ENCODE peak calls at places on chromosome 4, in six cellular contexts. L, G, B, I, T and R are unnamed samples.

GRCh38 chr4:124953059-124953850 is 240.7 kb upstream of the ANKRD50 start:
- DNase-seq in B (no peak), I (peak; percentile 96), L (no peak), T (no peak), G (peak; percentile 65), R (no peak)

GRCh38 chr4:54908744-54909143 is 216.7 kb downstream of the KDR start:
- DNase-seq in B (no peak), G (no peak), T (no peak), L (no peak), I (no peak), R (no peak)

GRCh38 chr4:74738756-74739155 is 55.6 kb downstream of the BTC start:
- DNase-seq in I (peak; percentile 88), L (no peak), T (no peak), G (no peak), B (no peak), R (no peak)

GRCh38 chr4:24913099-24913445 is 230 bp upstream of the CCDC149 start:
- DNase-seq in G (peak; percentile 11), T (no peak), L (no peak), I (peak; percentile 23), B (no peak), R (no peak)

GRCh38 chr4:151862766-151863165 is 102.0 kb upstream of the GATB start:
- DNase-seq in G (no peak), I (no peak), T (no peak), L (no peak), B (no peak), R (no peak)

GRCh38 chr4:107215222-107215621 is 179.1 kb upstream of the DKK2 start:
- DNase-seq in I (no peak), L (no peak), G (no peak), T (no peak), B (no peak), R (no peak)

GRCh38 chr4:51851090-51851936 is 8.4 kb downstream of the DCUN1D4 start:
- DNase-seq in B (no peak), I (no peak), L (no peak), T (no peak), G (no peak), R (no peak)

GRCh38 chr4:176548571-176548970 is 228.8 kb downstream of the SPCS3 start:
- DNase-seq in G (no peak), B (no peak), L (no peak), T (no peak), I (peak; percentile 56), R (no peak)

GRCh38 chr4:3391422-3391821 is 50.3 kb upstream of the HGFAC start:
- DNase-seq in L (no peak), T (no peak), B (no peak), I (no peak), G (no peak), R (no peak)

GRCh38 chr4:78204176-78204575 is 147.1 kb downstream of the FRAS1 start:
- DNase-seq in I (no peak), L (no peak), T (no peak), B (no peak), G (no peak), R (no peak)

GRCh38 chr4:73676881-73677323 is 56.7 kb upstream of the RASSF6 start:
- DNase-seq in L (no peak), T (no peak), B (no peak), G (no peak), I (peak; percentile 81), R (no peak)

GRCh38 chr4:118920247-118920646 is 31.6 kb downstream of the SYNPO2 start:
- DNase-seq in I (peak; percentile 73), L (peak; percentile 47), B (no peak), T (no peak), G (no peak), R (no peak)

GRCh38 chr4:89509708-89510269 is 202.2 kb upstream of the GPRIN3 start:
- DNase-seq in G (no peak), L (no peak), T (no peak), I (peak; percentile 98), B (no peak), R (no peak)

GRCh38 chr4:145907827-145908226 is 30.8 kb downstream of the ZNF827 start:
- DNase-seq in G (peak; percentile 28), B (no peak), L (no peak), T (no peak), I (no peak), R (no peak)

GRCh38 chr4:81913427-81913878 is 441.7 kb upstream of the RASGEF1B start:
- DNase-seq in G (peak; percentile 37), I (peak; percentile 29), T (peak; percentile 18), L (peak; percentile 25), B (no peak), R (no peak)

GRCh38 chr4:88976514-88977035 is 80.4 kb downstream of the FAM13A start:
- DNase-seq in T (no peak), I (no peak), L (no peak), G (no peak), B (no peak), R (no peak)

GRCh38 chr4:6021831-6022606 is 3.8 kb upstream of the C4orf50 start:
- DNase-seq in L (no peak), T (no peak), I (no peak), G (no peak), B (no peak), R (no peak)

GRCh38 chr4:94974773-94975172 is 217.0 kb downstream of the BMPR1B start:
- DNase-seq in T (no peak), L (no peak), G (no peak), B (no peak), I (peak; percentile 21), R (no peak)

GRCh38 chr4:95204873-95205272 is 343.9 kb downstream of the UNC5C start:
- DNase-seq in G (no peak), T (no peak), I (no peak), B (no peak), L (no peak), R (peak; percentile 67)

GRCh38 chr4:46329118-46329976 is 60.6 kb downstream of the GABRA2 start:
- DNase-seq in B (no peak), T (no peak), L (peak; percentile 11), I (peak; percentile 61), G (peak; percentile 66), R (peak; percentile 48)

GRCh38 chr4:112702892-112703291 is 65.9 kb downstream of the LARP7 start:
- DNase-seq in T (no peak), B (no peak), I (no peak), G (no peak), L (no peak), R (no peak)

GRCh38 chr4:126616795-126617194 is 1016.0 kb upstream of the INTU start:
- DNase-seq in B (no peak), I (no peak), G (no peak), T (no peak), L (no peak), R (no peak)

GRCh38 chr4:8504279-8505007 is 63.9 kb downstream of the TRMT44 start:
- DNase-seq in I (no peak), T (no peak), L (no peak), G (no peak), B (no peak), R (no peak)

GRCh38 chr4:164383187-164384181 is 370.4 kb upstream of the SMIM31 start:
- DNase-seq in I (peak; percentile 68), B (no peak), L (peak; percentile 9), G (peak; percentile 89), T (no peak), R (peak; percentile 86)

GRCh38 chr4:15882675-15883086 is 55.9 kb downstream of the FGFBP1 start:
- DNase-seq in G (peak; percentile 81), T (peak; percentile 30), I (peak; percentile 85), B (no peak), L (peak; percentile 47), R (peak; percentile 48)

GRCh38 chr4:1309261-1310010 is 19.7 kb downstream of the MAEA start:
- DNase-seq in L (peak; percentile 89), T (peak; percentile 41), G (peak; percentile 80), B (no peak), I (peak; percentile 93), R (peak; percentile 89)

GRCh38 chr4:100317032-100317864 is 127.0 kb upstream of the DDIT4L start:
- DNase-seq in I (peak; percentile 20), B (no peak), T (no peak), L (no peak), G (no peak), R (no peak)

GRCh38 chr4:180909279-180909678 is 1333.9 kb upstream of the TENM3 start:
- DNase-seq in B (no peak), T (no peak), I (peak; percentile 11), L (no peak), G (peak; percentile 37), R (no peak)